ENCODE peak calls at places on chromosomes 12 and 14, in nine cellular contexts. One of them, this sample, is unnamed.

GRCh38 chr12:64522807-64523206 is 70.9 kb downstream of the TBK1 start:
- DNase-seq in brain microvascular endothelial cell: no peak
- DNase-seq in lower lobe of right lung: no peak
- DNase-seq in mesothelial cell of epicardium: no peak
- DNase-seq in glutamatergic neuron: no peak
- DNase-seq in tibial artery: no peak
- DNase-seq in RWPE1: no peak
- DNase-seq in HL-60: no peak
- DNase-seq in esophagus muscularis mucosa: no peak
- DNase-seq in this sample: no peak

GRCh38 chr14:62097072-62097471 is 334.9 kb downstream of the SNAPC1 start:
- DNase-seq in lower lobe of right lung: no peak
- DNase-seq in HL-60: no peak
- DNase-seq in mesothelial cell of epicardium: no peak
- DNase-seq in esophagus muscularis mucosa: no peak
- DNase-seq in RWPE1: no peak
- DNase-seq in brain microvascular endothelial cell: peak; percentile 16
- DNase-seq in tibial artery: no peak
- DNase-seq in glutamatergic neuron: no peak
- DNase-seq in this sample: no peak

GRCh38 chr14:95290769-95291440 is 28.8 kb downstream of the CLMN start:
- DNase-seq in brain microvascular endothelial cell: no peak
- DNase-seq in glutamatergic neuron: no peak
- DNase-seq in tibial artery: no peak
- DNase-seq in mesothelial cell of epicardium: no peak
- DNase-seq in RWPE1: peak; percentile 36
- DNase-seq in HL-60: no peak
- DNase-seq in esophagus muscularis mucosa: no peak
- DNase-seq in lower lobe of right lung: peak; percentile 61
- DNase-seq in this sample: no peak

GRCh38 chr14:52923902-52924575 is 26.8 kb downstream of the FERMT2 start:
- DNase-seq in lower lobe of right lung: no peak
- DNase-seq in brain microvascular endothelial cell: no peak
- DNase-seq in RWPE1: no peak
- DNase-seq in HL-60: no peak
- DNase-seq in mesothelial cell of epicardium: no peak
- DNase-seq in glutamatergic neuron: no peak
- DNase-seq in esophagus muscularis mucosa: no peak
- DNase-seq in tibial artery: no peak
- DNase-seq in this sample: no peak

GRCh38 chr12:108821407-108822397 is 35.7 kb downstream of the SSH1 start:
- DNase-seq in esophagus muscularis mucosa: no peak
- DNase-seq in glutamatergic neuron: no peak
- DNase-seq in brain microvascular endothelial cell: peak; percentile 61
- DNase-seq in mesothelial cell of epicardium: no peak
- DNase-seq in HL-60: no peak
- DNase-seq in tibial artery: no peak
- DNase-seq in lower lobe of right lung: peak; percentile 77
- DNase-seq in RWPE1: no peak
- DNase-seq in this sample: peak; percentile 40

GRCh38 chr14:58666737-58667136 is 29.0 kb downstream of the DACT1 start:
- DNase-seq in RWPE1: no peak
- DNase-seq in lower lobe of right lung: no peak
- DNase-seq in glutamatergic neuron: no peak
- DNase-seq in esophagus muscularis mucosa: no peak
- DNase-seq in HL-60: no peak
- DNase-seq in brain microvascular endothelial cell: no peak
- DNase-seq in mesothelial cell of epicardium: no peak
- DNase-seq in tibial artery: no peak
- DNase-seq in this sample: no peak

GRCh38 chr12:10385181-10385613 is 4.6 kb downstream of the KLRK1 start:
- DNase-seq in esophagus muscularis mucosa: no peak
- DNase-seq in lower lobe of right lung: no peak
- DNase-seq in brain microvascular endothelial cell: no peak
- DNase-seq in RWPE1: no peak
- DNase-seq in mesothelial cell of epicardium: no peak
- DNase-seq in tibial artery: no peak
- DNase-seq in glutamatergic neuron: no peak
- DNase-seq in HL-60: no peak
- DNase-seq in this sample: no peak

GRCh38 chr14:24605435-24606190 is 3.9 kb downstream of the GZMH start:
- DNase-seq in brain microvascular endothelial cell: no peak
- DNase-seq in mesothelial cell of epicardium: no peak
- DNase-seq in esophagus muscularis mucosa: no peak
- DNase-seq in HL-60: no peak
- DNase-seq in tibial artery: no peak
- DNase-seq in glutamatergic neuron: peak; percentile 68
- DNase-seq in lower lobe of right lung: no peak
- DNase-seq in RWPE1: peak; percentile 42
- DNase-seq in this sample: peak; percentile 70

GRCh38 chr14:85527006-85527405 is 2.9 kb upstream of the FLRT2 start:
- DNase-seq in HL-60: no peak
- DNase-seq in tibial artery: no peak
- DNase-seq in RWPE1: no peak
- DNase-seq in mesothelial cell of epicardium: no peak
- DNase-seq in lower lobe of right lung: no peak
- DNase-seq in glutamatergic neuron: no peak
- DNase-seq in esophagus muscularis mucosa: no peak
- DNase-seq in brain microvascular endothelial cell: peak; percentile 75
- DNase-seq in this sample: no peak

GRCh38 chr14:99821519-99822165 is 28.4 kb downstream of the EML1 start:
- DNase-seq in mesothelial cell of epicardium: no peak
- DNase-seq in esophagus muscularis mucosa: no peak
- DNase-seq in HL-60: no peak
- DNase-seq in tibial artery: no peak
- DNase-seq in RWPE1: no peak
- DNase-seq in lower lobe of right lung: no peak
- DNase-seq in brain microvascular endothelial cell: peak; percentile 78
- DNase-seq in glutamatergic neuron: no peak
- DNase-seq in this sample: no peak

GRCh38 chr12:91629440-91629839 is 446.8 kb upstream of the DCN start:
- DNase-seq in glutamatergic neuron: no peak
- DNase-seq in RWPE1: no peak
- DNase-seq in brain microvascular endothelial cell: no peak
- DNase-seq in lower lobe of right lung: no peak
- DNase-seq in HL-60: no peak
- DNase-seq in tibial artery: no peak
- DNase-seq in esophagus muscularis mucosa: no peak
- DNase-seq in mesothelial cell of epicardium: no peak
- DNase-seq in this sample: no peak

GRCh38 chr12:24425601-24425970 is 476.1 kb upstream of the SOX5 start:
- DNase-seq in HL-60: no peak
- DNase-seq in tibial artery: peak; percentile 27
- DNase-seq in lower lobe of right lung: no peak
- DNase-seq in brain microvascular endothelial cell: peak; percentile 48
- DNase-seq in RWPE1: no peak
- DNase-seq in mesothelial cell of epicardium: no peak
- DNase-seq in esophagus muscularis mucosa: no peak
- DNase-seq in glutamatergic neuron: no peak
- DNase-seq in this sample: no peak

GRCh38 chr12:91774471-91774921 is 371.1 kb downstream of the BTG1 start:
- DNase-seq in lower lobe of right lung: no peak
- DNase-seq in esophagus muscularis mucosa: no peak
- DNase-seq in glutamatergic neuron: no peak
- DNase-seq in RWPE1: no peak
- DNase-seq in mesothelial cell of epicardium: no peak
- DNase-seq in HL-60: no peak
- DNase-seq in brain microvascular endothelial cell: peak; percentile 51
- DNase-seq in tibial artery: no peak
- DNase-seq in this sample: no peak

GRCh38 chr14:38129705-38130104 is 78.0 kb upstream of the SSTR1 start:
- DNase-seq in mesothelial cell of epicardium: no peak
- DNase-seq in esophagus muscularis mucosa: no peak
- DNase-seq in brain microvascular endothelial cell: no peak
- DNase-seq in lower lobe of right lung: no peak
- DNase-seq in tibial artery: no peak
- DNase-seq in HL-60: no peak
- DNase-seq in RWPE1: no peak
- DNase-seq in glutamatergic neuron: no peak
- DNase-seq in this sample: no peak

GRCh38 chr12:84789184-84789583 is 123.4 kb downstream of the SLC6A15 start:
- DNase-seq in HL-60: no peak
- DNase-seq in esophagus muscularis mucosa: no peak
- DNase-seq in brain microvascular endothelial cell: no peak
- DNase-seq in mesothelial cell of epicardium: no peak
- DNase-seq in glutamatergic neuron: no peak
- DNase-seq in RWPE1: no peak
- DNase-seq in tibial artery: no peak
- DNase-seq in lower lobe of right lung: no peak
- DNase-seq in this sample: no peak

GRCh38 chr12:47071241-47071852 is 8.1 kb upstream of the PCED1B start:
- DNase-seq in mesothelial cell of epicardium: no peak
- DNase-seq in lower lobe of right lung: no peak
- DNase-seq in HL-60: no peak
- DNase-seq in glutamatergic neuron: no peak
- DNase-seq in tibial artery: no peak
- DNase-seq in esophagus muscularis mucosa: no peak
- DNase-seq in RWPE1: no peak
- DNase-seq in brain microvascular endothelial cell: no peak
- DNase-seq in this sample: no peak
- TF ChIP-seq CTCF in mesothelial cell of epicardium: peak; percentile 51
- TF ChIP-seq CTCF in lower lobe of right lung: peak; percentile 37
- TF ChIP-seq CTCF in HL-60: peak; percentile 27
- TF ChIP-seq CTCF in glutamatergic neuron: peak; percentile 63
- TF ChIP-seq CTCF in tibial artery: peak; percentile 29
- TF ChIP-seq CTCF in esophagus muscularis mucosa: no peak
- TF ChIP-seq CTCF in RWPE1: peak; percentile 30
- TF ChIP-seq CTCF in brain microvascular endothelial cell: peak; percentile 68
- TF ChIP-seq CTCF in this sample: peak; percentile 72

DNA sequence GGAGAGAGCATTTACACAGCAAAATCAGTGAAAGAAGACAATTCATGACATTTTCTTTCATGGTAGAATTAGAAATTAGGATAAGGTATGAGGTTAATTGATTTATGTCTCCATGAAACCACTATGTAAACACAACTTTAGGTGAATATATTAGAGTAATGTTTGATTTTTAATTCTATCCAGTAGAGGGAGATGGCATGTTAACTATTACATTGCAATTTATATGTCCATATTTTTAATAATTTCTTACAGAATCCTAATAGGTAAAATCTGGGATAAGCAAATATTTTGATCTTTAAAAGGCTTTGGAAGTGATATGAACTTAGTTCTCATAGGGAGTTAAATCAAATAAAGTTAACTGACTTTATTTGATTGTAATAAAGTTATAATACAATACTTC is 373.4 kb upstream of the PDE3A start:
- DNase-seq in HL-60: no peak
- DNase-seq in brain microvascular endothelial cell: no peak
- DNase-seq in tibial artery: no peak
- DNase-seq in RWPE1: no peak
- DNase-seq in mesothelial cell of epicardium: no peak
- DNase-seq in esophagus muscularis mucosa: no peak
- DNase-seq in lower lobe of right lung: no peak
- DNase-seq in glutamatergic neuron: no peak
- DNase-seq in this sample: no peak
- TF ChIP-seq CTCF in HL-60: no peak
- TF ChIP-seq CTCF in brain microvascular endothelial cell: no peak
- TF ChIP-seq CTCF in tibial artery: no peak
- TF ChIP-seq CTCF in RWPE1: no peak
- TF ChIP-seq CTCF in mesothelial cell of epicardium: peak; percentile 59
- TF ChIP-seq CTCF in esophagus muscularis mucosa: peak; percentile 22
- TF ChIP-seq CTCF in lower lobe of right lung: no peak
- TF ChIP-seq CTCF in glutamatergic neuron: no peak
- TF ChIP-seq CTCF in this sample: no peak

DNA sequence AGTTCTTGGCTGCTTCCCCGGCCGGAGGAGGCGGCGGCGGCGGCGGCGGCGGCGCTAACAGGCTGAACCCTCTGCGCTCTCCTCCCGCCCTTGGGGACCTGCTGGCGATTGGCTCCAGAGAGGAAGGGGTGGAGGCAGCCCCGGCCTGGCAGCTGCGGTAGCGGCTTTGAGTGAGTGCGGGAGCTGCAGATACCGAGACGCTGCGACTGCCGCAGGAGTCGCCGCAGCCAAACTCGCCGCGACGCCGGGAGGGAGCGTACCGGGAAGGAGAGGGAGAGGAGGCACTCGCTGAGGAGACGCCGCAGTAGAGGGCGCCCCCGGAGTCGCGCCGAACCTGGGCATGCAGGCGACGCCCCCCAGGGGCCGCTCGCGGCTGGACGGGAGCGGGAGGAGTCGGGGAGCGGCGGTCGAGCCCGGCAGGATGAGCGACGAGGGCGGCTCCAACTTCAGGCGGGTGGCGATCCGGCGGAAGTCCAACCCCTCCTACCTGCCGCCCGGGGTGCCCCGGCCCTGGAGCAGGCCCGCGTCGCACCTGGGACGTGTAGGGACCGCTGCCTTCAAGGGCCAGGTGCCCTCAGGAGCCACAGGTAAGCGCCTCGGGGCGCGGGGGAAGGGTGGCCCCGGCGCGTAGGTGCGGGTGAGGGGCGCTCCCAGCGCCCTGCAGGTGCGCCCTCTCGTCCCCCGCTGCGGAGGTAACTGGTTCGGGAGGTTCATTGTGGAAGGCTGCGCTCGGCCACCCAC is at the start of gene FGD4:
- DNase-seq in glutamatergic neuron: peak; percentile 86
- DNase-seq in tibial artery: peak; percentile 86
- DNase-seq in brain microvascular endothelial cell: peak; percentile 55
- DNase-seq in RWPE1: peak; percentile 92
- DNase-seq in mesothelial cell of epicardium: peak; percentile 67
- DNase-seq in esophagus muscularis mucosa: peak; percentile 93
- DNase-seq in HL-60: peak; percentile 32
- DNase-seq in lower lobe of right lung: peak; percentile 95
- DNase-seq in this sample: peak; percentile 27
- TF ChIP-seq CTCF in glutamatergic neuron: peak; percentile 37
- TF ChIP-seq CTCF in tibial artery: peak; percentile 29
- TF ChIP-seq CTCF in brain microvascular endothelial cell: peak; percentile 49
- TF ChIP-seq CTCF in RWPE1: peak; percentile 55
- TF ChIP-seq CTCF in mesothelial cell of epicardium: no peak
- TF ChIP-seq CTCF in esophagus muscularis mucosa: peak; percentile 39
- TF ChIP-seq CTCF in HL-60: no peak
- TF ChIP-seq CTCF in lower lobe of right lung: peak; percentile 58
- TF ChIP-seq CTCF in this sample: no peak

DNA sequence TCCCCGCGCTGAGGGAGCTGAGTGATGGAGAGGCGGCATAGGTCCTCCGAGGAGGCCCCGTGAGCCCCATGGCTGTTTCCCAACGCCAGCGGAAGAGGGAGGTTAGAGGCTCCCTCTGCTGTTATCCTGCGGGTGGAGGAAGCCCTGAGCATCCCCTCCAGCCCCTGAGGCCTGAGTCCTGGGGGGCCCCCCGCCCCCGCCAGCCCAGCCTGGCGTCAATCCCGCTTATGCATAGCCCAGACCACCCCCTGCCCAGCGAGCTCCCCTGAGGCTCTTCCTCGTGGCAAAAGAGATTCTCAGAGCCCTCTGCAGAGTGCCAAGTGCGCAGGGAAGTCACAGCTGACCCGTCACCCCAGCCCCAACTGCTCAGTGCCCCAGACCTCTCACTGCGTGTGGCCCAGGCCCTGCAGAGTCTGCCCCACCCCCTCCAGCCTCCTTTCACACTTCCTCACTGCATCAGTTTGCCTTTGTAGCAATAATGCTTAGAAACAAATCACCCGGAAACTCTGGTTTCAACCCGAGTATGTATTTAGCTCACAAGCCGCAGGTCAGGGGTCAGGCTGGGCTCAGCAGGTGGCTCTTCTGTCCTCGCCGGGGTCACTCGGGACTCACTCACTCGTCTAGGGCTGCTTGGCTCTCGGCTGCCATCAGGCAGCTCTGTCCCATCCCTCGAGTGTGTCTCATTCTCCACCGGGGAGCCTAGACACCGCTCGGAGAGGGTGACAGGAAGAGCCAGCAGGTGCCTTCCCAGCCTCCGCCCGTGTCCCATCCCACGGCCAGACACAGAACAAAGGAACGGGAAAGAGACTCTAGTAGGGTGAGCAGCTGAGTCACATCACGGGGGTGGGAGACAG is 44.8 kb upstream of the GALNT9 start:
- DNase-seq in mesothelial cell of epicardium: no peak
- DNase-seq in lower lobe of right lung: no peak
- DNase-seq in RWPE1: peak; percentile 20
- DNase-seq in HL-60: no peak
- DNase-seq in glutamatergic neuron: peak; percentile 50
- DNase-seq in esophagus muscularis mucosa: no peak
- DNase-seq in brain microvascular endothelial cell: no peak
- DNase-seq in tibial artery: no peak
- DNase-seq in this sample: no peak
- TF ChIP-seq CTCF in mesothelial cell of epicardium: no peak
- TF ChIP-seq CTCF in lower lobe of right lung: no peak
- TF ChIP-seq CTCF in RWPE1: peak; percentile 6
- TF ChIP-seq CTCF in HL-60: no peak
- TF ChIP-seq CTCF in glutamatergic neuron: no peak
- TF ChIP-seq CTCF in esophagus muscularis mucosa: no peak
- TF ChIP-seq CTCF in brain microvascular endothelial cell: peak; percentile 35
- TF ChIP-seq CTCF in tibial artery: no peak
- TF ChIP-seq CTCF in this sample: no peak